ENCODE peak calls at places on chromosomes 16 and 17, in four cellular contexts. I, W, P and L are unnamed samples.

GRCh38 chr17:27268394-27269085 is 25.4 kb upstream of the WSB1 start:
- DNase-seq in I (no peak), W (no peak), P (no peak), L (no peak)

GRCh38 chr17:76179496-76180467 is 38.7 kb upstream of the FOXJ1 start:
- DNase-seq in I (no peak), W (peak), P (peak), L (no peak)

GRCh38 chr17:38609280-38610031 is 3.7 kb upstream of the SRCIN1 start:
- DNase-seq in I (no peak), W (no peak), P (no peak), L (no peak)

GRCh38 chr17:21523482-21524210 is 147.5 kb downstream of the KCNJ12 start:
- DNase-seq in I (no peak), W (no peak), P (no peak), L (no peak)

GRCh38 chr17:29212681-29213121 is 32.5 kb upstream of the MYO18A start:
- DNase-seq in I (peak), W (no peak), P (no peak), L (no peak)

GRCh38 chr17:63956296-63956920 is 16.3 kb downstream of the SCN4A start:
- DNase-seq in I (peak), W (no peak), P (no peak), L (no peak)

GRCh38 chr17:35684046-35684802 is 47.2 kb upstream of the RASL10B start:
- DNase-seq in I (no peak), W (no peak), P (no peak), L (no peak)

GRCh38 chr16:75043175-75043937 is 44.5 kb downstream of the ZNRF1 start:
- DNase-seq in I (no peak), W (peak), P (peak), L (no peak)

GRCh38 chr17:79631640-79632431 is 21.0 kb upstream of the RBFOX3 start:
- DNase-seq in I (no peak), W (no peak), P (no peak), L (peak)

GRCh38 chr16:85392756-85393673 is 220.1 kb upstream of the GSE1 start:
- DNase-seq in I (no peak), W (no peak), P (no peak), L (no peak)

GRCh38 chr16:49936791-49937190 is 80.9 kb upstream of the ZNF423 start:
- DNase-seq in I (no peak), W (no peak), P (no peak), L (no peak)

GRCh38 chr17:39400547-39401411 is 647 bp downstream of the FBXL20 start:
- DNase-seq in I (no peak), W (no peak), P (peak), L (no peak)

GRCh38 chr16:11256657-11257130 is 690 bp upstream of the SOCS1 start:
- DNase-seq in I (no peak), W (no peak), P (peak), L (no peak)

GRCh38 chr16:87742781-87743490 is 22.9 kb downstream of the KLHDC4 start:
- DNase-seq in I (no peak), W (no peak), P (no peak), L (no peak)

GRCh38 chr16:87741700-87742415 is 23.9 kb downstream of the KLHDC4 start:
- DNase-seq in I (no peak), W (no peak), P (no peak), L (no peak)

GRCh38 chr16:87744750-87745514 is 20.9 kb downstream of the KLHDC4 start:
- DNase-seq in I (no peak), W (no peak), P (no peak), L (no peak)

GRCh38 chr16:87746178-87746577 is 19.6 kb downstream of the KLHDC4 start:
- DNase-seq in I (no peak), W (no peak), P (no peak), L (no peak)

DNA sequence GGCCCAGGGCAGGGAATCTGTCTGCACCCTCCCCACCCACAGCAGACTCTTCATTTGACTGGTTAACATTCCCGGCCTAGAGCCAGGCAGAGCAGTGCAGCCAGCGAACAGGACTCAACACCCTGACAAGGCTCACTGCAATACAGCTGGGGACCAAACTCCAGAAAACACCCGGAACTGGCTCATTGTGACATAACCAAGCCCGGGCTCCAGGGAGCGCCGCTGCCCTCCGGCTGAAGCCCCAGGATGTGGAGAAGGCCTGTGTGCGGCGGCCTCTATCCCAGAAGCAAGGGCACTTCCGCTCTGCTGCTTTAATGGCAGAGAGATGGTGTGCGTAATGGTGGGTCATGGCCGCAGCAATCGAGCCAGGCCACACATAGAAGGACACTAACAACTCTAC is 18.2 kb downstream of the KLHDC4 start:
- DNase-seq in I (no peak), W (no peak), P (no peak), L (no peak)
- TF ChIP-seq FOXM1 in I (no peak), W (no peak), P (no peak), L (no peak)

DNA sequence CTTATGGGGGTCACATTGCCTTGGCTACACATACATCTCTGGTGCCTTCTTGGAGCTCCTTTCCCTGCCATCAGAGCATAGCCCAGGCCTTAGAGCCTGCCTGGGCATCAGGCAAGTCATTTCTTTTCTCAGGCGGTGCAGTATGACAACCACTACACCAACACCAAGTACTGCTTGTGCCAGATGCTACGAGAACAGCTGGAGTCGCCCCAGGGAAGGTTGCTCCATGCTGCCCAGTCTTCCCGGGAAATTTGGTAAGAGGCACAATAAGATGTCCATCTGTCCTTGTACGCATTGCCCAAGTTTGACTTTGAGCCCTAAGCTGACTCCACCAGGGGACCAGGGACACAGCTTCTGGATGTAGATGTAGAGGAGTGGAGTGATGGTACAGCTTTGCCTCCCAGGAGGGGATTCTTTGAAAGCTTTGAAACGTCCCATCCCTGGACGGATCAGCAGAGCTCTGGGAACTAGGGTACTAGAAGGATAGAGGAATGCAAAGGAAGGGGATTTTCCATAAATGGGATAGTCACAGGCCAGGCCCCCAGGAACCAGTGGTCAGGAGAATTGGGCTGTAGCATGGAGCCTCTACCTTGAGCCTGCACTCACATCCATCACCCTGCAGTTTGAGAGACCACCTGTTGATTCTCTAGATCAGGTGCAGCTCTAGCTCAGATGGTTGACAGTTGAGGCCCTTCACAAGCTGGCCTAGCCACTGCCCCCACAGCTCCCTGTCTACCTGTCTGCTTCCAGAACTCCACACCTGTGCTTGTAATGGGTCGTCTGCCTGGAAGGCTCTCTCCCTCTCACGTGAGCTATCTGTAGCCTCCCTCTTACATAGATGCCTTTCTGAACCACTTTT is 11.0 kb upstream of the NFATC3 start:
- DNase-seq in I (no peak), W (no peak), P (no peak), L (no peak)
- TF ChIP-seq FOXK2 in I (no peak), W (no peak), P (no peak), L (no peak)

GRCh38 chr17:6679241-6679640 is 27.7 kb downstream of the C17orf100 start:
- DNase-seq in I (no peak), W (no peak), P (no peak), L (no peak)

GRCh38 chr17:6677946-6678345 is 26.4 kb downstream of the C17orf100 start:
- DNase-seq in I (no peak), W (no peak), P (no peak), L (no peak)

GRCh38 chr17:6676802-6677157 is 25.2 kb downstream of the C17orf100 start:
- DNase-seq in I (no peak), W (no peak), P (no peak), L (no peak)

GRCh38 chr17:6675426-6675825 is 23.9 kb downstream of the C17orf100 start:
- DNase-seq in I (no peak), W (no peak), P (peak), L (no peak)

DNA sequence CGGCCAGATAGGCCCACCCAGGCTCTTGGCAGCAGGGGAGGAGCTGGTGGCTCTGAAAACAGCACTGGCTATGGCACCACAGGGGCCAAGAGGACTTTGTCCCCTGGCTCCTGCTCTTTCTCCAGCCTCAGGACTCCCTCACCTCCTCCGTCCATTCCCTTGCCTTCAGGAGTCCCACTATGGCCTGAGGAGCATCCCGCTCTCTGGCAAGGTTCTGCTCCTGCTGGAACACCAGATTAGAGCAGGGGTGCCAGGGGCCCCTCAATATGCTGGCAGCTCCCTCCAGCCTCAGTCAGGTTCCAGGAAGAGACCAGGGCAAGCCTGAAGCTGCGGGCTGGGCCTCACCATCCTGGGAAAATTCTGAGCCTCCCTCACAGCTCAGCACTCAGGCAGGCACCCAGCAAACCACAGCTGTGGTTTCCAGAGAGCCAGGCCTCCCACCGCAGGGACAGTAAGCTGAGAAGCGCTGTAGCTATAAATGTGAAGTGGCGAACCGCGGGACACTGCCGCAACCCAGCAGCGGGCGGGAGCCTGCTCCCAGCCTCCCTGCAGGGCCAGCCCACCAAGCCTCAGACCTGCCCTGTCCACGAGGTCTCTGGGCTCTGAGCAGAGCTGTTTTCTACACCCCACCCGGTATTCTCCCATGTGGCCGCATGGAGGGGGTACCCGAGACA is 25.7 kb downstream of the C17orf100 start:
- DNase-seq in I (peak), W (no peak), P (no peak), L (peak)
- TF ChIP-seq FOXM1 in I (no peak), W (no peak), P (no peak), L (no peak)

GRCh38 chr17:5841862-5842261 is 228.3 kb upstream of the WSCD1 start:
- DNase-seq in I (no peak), W (no peak), P (no peak), L (no peak)
- TF ChIP-seq FOXK2 in I (no peak), W (no peak), P (no peak), L (no peak)

DNA sequence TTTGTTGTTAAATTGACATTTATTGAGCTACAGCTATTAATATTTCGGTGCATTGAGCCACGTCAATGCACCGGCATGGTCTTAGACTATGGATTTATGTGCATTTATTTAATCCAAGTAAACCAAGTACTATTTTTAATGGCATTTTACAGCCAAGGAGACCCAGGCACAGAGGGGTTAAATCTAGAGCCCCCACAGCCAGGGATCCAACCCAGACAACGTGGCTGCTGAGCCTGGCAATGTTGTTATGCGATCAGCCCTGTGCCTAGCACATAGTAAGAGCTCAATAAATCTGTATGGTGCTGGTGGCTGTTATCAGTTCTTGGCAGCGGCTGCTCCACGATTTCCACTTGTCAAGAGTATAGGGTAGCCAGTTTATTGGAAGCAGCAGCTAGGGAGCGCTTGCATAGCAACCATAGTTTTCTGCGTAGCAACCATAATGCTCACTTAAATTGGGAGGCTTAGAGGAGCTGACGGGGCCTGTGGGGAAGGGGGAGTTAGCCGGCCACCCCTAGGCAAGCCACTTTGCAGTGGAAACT is 541 bp upstream of the RBBP6 start:
- DNase-seq in I (peak), W (no peak), P (peak), L (peak)
- TF ChIP-seq FOXM1 in I (no peak), W (no peak), P (no peak), L (no peak)

GRCh38 chr17:59846391-59847165 is 46.2 kb downstream of the TUBD1 start:
- DNase-seq in I (peak), W (peak), P (no peak), L (no peak)
- TF ChIP-seq FOXK2 in I (no peak), W (no peak), P (no peak), L (no peak)

GRCh38 chr17:58007781-58008706 is 998 bp upstream of the SRSF1 start:
- DNase-seq in I (no peak), W (no peak), P (no peak), L (no peak)
- TF ChIP-seq FOXM1 in I (no peak), W (no peak), P (no peak), L (no peak)